ENCODE peak calls at places on chromosomes 3 and 15, in eight cellular contexts. D, N, V, M, W, C, P and R are unnamed samples.

GRCh38 chr15:77535845-77536244 is 96.9 kb downstream of the LINGO1 start:
- DNase-seq in D (no peak), V (peak; percentile 18), P (no peak), W (peak; percentile 11), M (no peak), N (no peak), C (no peak), R (no peak)

GRCh38 chr3:6204891-6205290 is 656.0 kb upstream of the GRM7 start:
- DNase-seq in M (no peak), C (no peak), N (peak; percentile 32), D (no peak), V (no peak), P (no peak), W (no peak), R (no peak)

GRCh38 chr3:19937459-19938362 is 3.7 kb upstream of the EFHB start:
- DNase-seq in D (peak; percentile 57), W (no peak), C (no peak), M (no peak), V (no peak), P (no peak), N (no peak), R (no peak)

GRCh38 chr3:168794427-168794826 is 698.7 kb upstream of the GOLIM4 start:
- DNase-seq in C (no peak), M (no peak), V (no peak), N (no peak), P (no peak), W (no peak), D (peak; percentile 2), R (no peak)

GRCh38 chr3:149089395-149089794 is 3.1 kb upstream of the HLTF start:
- DNase-seq in V (no peak), D (no peak), N (no peak), P (no peak), M (no peak), C (no peak), W (no peak), R (no peak)

GRCh38 chr3:146227486-146227885 is 23.4 kb downstream of the PLSCR4 start:
- DNase-seq in W (no peak), V (no peak), P (peak; percentile 5), C (no peak), D (peak; percentile 26), N (no peak), M (no peak), R (no peak)

GRCh38 chr15:100663066-100663465 is 60.7 kb downstream of the ASB7 start:
- DNase-seq in V (no peak), N (peak; percentile 19), W (no peak), M (no peak), P (no peak), D (peak; percentile 22), C (no peak), R (no peak)

GRCh38 chr15:77870195-77871065 is 207.1 kb downstream of the TBC1D2B start:
- DNase-seq in D (peak; percentile 69), M (no peak), V (peak; percentile 69), W (peak; percentile 75), P (no peak), C (peak; percentile 32), N (peak; percentile 83), R (peak; percentile 63)

GRCh38 chr15:41564286-41564959 is 5.4 kb downstream of the TYRO3 start:
- DNase-seq in D (peak; percentile 72), V (no peak), W (no peak), P (no peak), M (no peak), N (no peak), C (no peak), R (no peak)

GRCh38 chr3:181292984-181293383 is 303.4 kb upstream of the DNAJC19 start:
- DNase-seq in P (no peak), V (no peak), D (peak; percentile 18), C (no peak), W (no peak), M (no peak), N (no peak), R (no peak)

GRCh38 chr3:108931025-108931424 is 22.7 kb downstream of the GUCA1C start:
- DNase-seq in D (no peak), V (no peak), P (no peak), C (no peak), N (no peak), W (no peak), M (no peak), R (no peak)

GRCh38 chr3:151003024-151003771 is 30.7 kb upstream of the CLRN1 start:
- DNase-seq in N (no peak), C (no peak), P (no peak), D (no peak), V (no peak), M (no peak), W (no peak), R (no peak)

GRCh38 chr3:65436580-65436979 is 602.1 kb downstream of the MAGI1 start:
- DNase-seq in C (peak; percentile 1), V (no peak), P (no peak), W (no peak), D (peak; percentile 13), N (peak; percentile 15), M (no peak), R (no peak)

GRCh38 chr3:122299872-122300460 is 25.1 kb upstream of the CSTA start:
- DNase-seq in W (no peak), M (no peak), C (no peak), V (no peak), P (no peak), N (peak; percentile 39), D (peak; percentile 27), R (no peak)

GRCh38 chr15:60423540-60423939 is 25.8 kb upstream of the ANXA2 start:
- DNase-seq in D (peak; percentile 93), C (no peak), P (peak; percentile 13), N (peak; percentile 88), W (no peak), M (no peak), V (no peak), R (no peak)

GRCh38 chr3:143414571-143415253 is 295.1 kb downstream of the CHST2 start:
- DNase-seq in C (no peak), V (no peak), W (no peak), P (no peak), M (no peak), N (no peak), D (no peak), R (no peak)

GRCh38 chr3:128950223-128950938 is 43.5 kb downstream of the CFAP92 start:
- DNase-seq in C (peak; percentile 38), V (no peak), D (peak; percentile 30), N (peak; percentile 59), M (no peak), P (no peak), W (no peak), R (no peak)

GRCh38 chr3:67715911-67716310 is 61.5 kb upstream of the SUCLG2 start:
- DNase-seq in M (no peak), P (no peak), W (no peak), V (no peak), N (no peak), D (no peak), C (no peak), R (no peak)

GRCh38 chr15:63136742-63137141 is 15.1 kb downstream of the LACTB start:
- DNase-seq in P (no peak), V (no peak), M (no peak), W (no peak), C (no peak), D (no peak), N (no peak), R (no peak)

GRCh38 chr3:13657660-13658435 is 108.9 kb downstream of the FBLN2 start:
- DNase-seq in C (peak; percentile 30), W (no peak), N (peak; percentile 71), V (no peak), M (no peak), P (peak; percentile 67), D (peak; percentile 42), R (peak; percentile 62)

GRCh38 chr3:78140866-78141658 is 1101.2 kb downstream of the ROBO2 start:
- DNase-seq in C (no peak), V (no peak), D (peak; percentile 54), W (no peak), P (no peak), N (no peak), M (no peak), R (no peak)

GRCh38 chr15:66569461-66570137 is 3.8 kb upstream of the LCTL start:
- DNase-seq in P (no peak), N (no peak), V (no peak), M (no peak), D (no peak), C (no peak), W (no peak), R (no peak)

GRCh38 chr15:95869920-95870319 is 460.6 kb upstream of the NR2F2 start:
- DNase-seq in P (no peak), D (no peak), V (no peak), N (no peak), M (no peak), C (no peak), W (no peak), R (no peak)